ENCODE peak calls at places on chromosomes 11 and 22, in eight cellular contexts. D is testis, S is EL, F is HuH-7.5, N is GM13977, Y is M059J, A is left cardiac atrium, W is fibroblast of lung. R is an unnamed sample.

GRCh38 chr11:96154802-96155520 is 188.0 kb downstream of the MAML2 start:
- DNase-seq in D (peak), S (peak), Y (peak), F (no peak), N (no peak), A (no peak), W (peak), R (no peak)

GRCh38 chr22:24154826-24155225 is 26.5 kb upstream of the SUSD2 start:
- DNase-seq in Y (no peak), W (no peak), D (no peak), F (no peak), N (no peak), A (no peak), S (no peak), R (no peak)

GRCh38 chr11:61828629-61829407 is 718 bp downstream of the FADS2 start:
- DNase-seq in Y (peak), N (peak), A (no peak), S (peak), F (peak), D (peak), W (peak), R (peak)

GRCh38 chr22:37186997-37187522 is 987 bp downstream of the C1QTNF6 start:
- DNase-seq in Y (peak), W (peak), S (peak), A (peak), D (no peak), F (no peak), N (no peak), R (no peak)

GRCh38 chr11:123062158-123062891 is 389 bp upstream of the HSPA8 start:
- DNase-seq in S (peak), F (peak), N (peak), Y (peak), A (peak), D (peak), W (peak), R (peak)

GRCh38 chr11:121559812-121560211 is 107.0 kb upstream of the SORL1-AS1 start:
- DNase-seq in W (no peak), D (no peak), Y (no peak), F (no peak), N (no peak), S (no peak), A (no peak), R (no peak)

GRCh38 chr22:40397436-40397835 is 27.0 kb downstream of the SGSM3 start:
- DNase-seq in D (no peak), F (no peak), Y (no peak), S (no peak), N (no peak), A (no peak), W (peak), R (no peak)

GRCh38 chr22:39620924-39621690 is 50.6 kb downstream of the CACNA1I start:
- DNase-seq in N (no peak), D (no peak), F (no peak), W (no peak), A (no peak), S (no peak), Y (no peak), R (no peak)

GRCh38 chr22:20155330-20156041 is 4.6 kb upstream of the CCDC188 start:
- DNase-seq in D (no peak), S (peak), W (peak), N (no peak), A (peak), Y (peak), F (no peak), R (no peak)

GRCh38 chr11:61996933-61997332 is 29.5 kb upstream of the FTH1 start:
- DNase-seq in F (no peak), N (no peak), S (no peak), Y (no peak), A (no peak), D (peak), W (no peak), R (peak)

GRCh38 chr11:129731316-129731715 is 84.3 kb upstream of the TMEM45B start:
- DNase-seq in F (no peak), S (no peak), D (no peak), Y (no peak), A (no peak), W (no peak), N (no peak), R (no peak)

GRCh38 chr11:111359223-111360149 is 19.6 kb downstream of the POU2AF1 start:
- DNase-seq in A (no peak), S (no peak), Y (peak), F (no peak), W (peak), D (no peak), N (no peak), R (no peak)

GRCh38 chr11:82960000-82960778 is 58.7 kb downstream of the DDIAS start:
- DNase-seq in S (no peak), A (no peak), F (no peak), N (peak), D (no peak), W (no peak), Y (no peak), R (no peak)

GRCh38 chr11:44568706-44569473 is 3.4 kb downstream of the CD82 start:
- DNase-seq in Y (peak), F (no peak), A (peak), S (peak), W (peak), D (peak), N (peak), R (no peak)

GRCh38 chr11:130390071-130390758 is 38.2 kb downstream of the ADAMTS8 start:
- DNase-seq in A (no peak), S (peak), N (no peak), F (no peak), D (peak), W (peak), Y (peak), R (no peak)

GRCh38 chr22:17369553-17370035 is 334 bp downstream of the CECR2 start:
- DNase-seq in A (peak), D (peak), N (peak), S (no peak), Y (no peak), W (no peak), F (peak), R (peak)

GRCh38 chr11:72568861-72569260 is 105.4 kb downstream of the PDE2A start:
- DNase-seq in Y (peak), W (no peak), N (no peak), D (no peak), A (no peak), F (no peak), S (peak), R (no peak)

GRCh38 chr11:2775626-2776350 is 76.0 kb upstream of the KCNQ1OT1 start:
- DNase-seq in F (no peak), Y (no peak), A (no peak), N (no peak), S (no peak), W (no peak), D (peak), R (no peak)

GRCh38 chr22:19832476-19833108 is 22.1 kb downstream of the GNB1L start:
- DNase-seq in A (no peak), W (no peak), S (no peak), N (no peak), D (peak), F (no peak), Y (no peak), R (no peak)

GRCh38 chr22:39710380-39711117 is 140.0 kb downstream of the CACNA1I start:
- DNase-seq in N (no peak), A (peak), F (no peak), W (peak), S (no peak), Y (no peak), D (peak), R (no peak)

GRCh38 chr11:68948496-68948895 is 32.3 kb downstream of the MRGPRD start:
- DNase-seq in W (no peak), D (no peak), Y (no peak), S (no peak), N (no peak), F (no peak), A (no peak), R (no peak)

R was measured in H9.